ENCODE peak calls at places on chromosomes 3 and 15, in five cellular contexts. One of them, this sample, is unnamed.

GRCh38 chr3:19946291-19946831 is 536 bp upstream of the RAB5A start:
- DNase-seq in thoracic aorta: peak; percentile 2
- DNase-seq in neural progenitor cell: no peak
- DNase-seq in spleen: no peak
- DNase-seq in brain microvascular endothelial cell: no peak
- DNase-seq in this sample: no peak

GRCh38 chr15:77654975-77655374 is 22.3 kb upstream of the LINGO1 start:
- DNase-seq in neural progenitor cell: peak; percentile 66
- DNase-seq in brain microvascular endothelial cell: no peak
- DNase-seq in spleen: no peak
- DNase-seq in thoracic aorta: no peak
- DNase-seq in this sample: no peak

GRCh38 chr3:168341965-168342719 is 246.4 kb upstream of the GOLIM4 start:
- DNase-seq in neural progenitor cell: no peak
- DNase-seq in brain microvascular endothelial cell: peak; percentile 44
- DNase-seq in thoracic aorta: no peak
- DNase-seq in spleen: no peak
- DNase-seq in this sample: no peak

GRCh38 chr15:69994429-69995201 is 103.1 kb downstream of the TLE3 start:
- DNase-seq in spleen: no peak
- DNase-seq in thoracic aorta: no peak
- DNase-seq in brain microvascular endothelial cell: no peak
- DNase-seq in neural progenitor cell: no peak
- DNase-seq in this sample: no peak

GRCh38 chr3:115713247-115713646 is 89.9 kb downstream of the GAP43 start:
- DNase-seq in brain microvascular endothelial cell: no peak
- DNase-seq in neural progenitor cell: no peak
- DNase-seq in thoracic aorta: no peak
- DNase-seq in spleen: no peak
- DNase-seq in this sample: no peak

GRCh38 chr3:130770637-130771036 is 24.0 kb upstream of the PIK3R4 start:
- DNase-seq in thoracic aorta: no peak
- DNase-seq in neural progenitor cell: no peak
- DNase-seq in spleen: no peak
- DNase-seq in brain microvascular endothelial cell: no peak
- DNase-seq in this sample: no peak

GRCh38 chr3:197736010-197736490 is 654 bp downstream of the RUBCN start:
- DNase-seq in brain microvascular endothelial cell: no peak
- DNase-seq in neural progenitor cell: peak; percentile 54
- DNase-seq in spleen: peak; percentile 84
- DNase-seq in thoracic aorta: no peak
- DNase-seq in this sample: no peak

GRCh38 chr15:93943607-93944006 is 287.8 kb upstream of the MCTP2 start:
- DNase-seq in brain microvascular endothelial cell: no peak
- DNase-seq in spleen: no peak
- DNase-seq in thoracic aorta: no peak
- DNase-seq in neural progenitor cell: no peak
- DNase-seq in this sample: no peak

GRCh38 chr3:10532939-10533730 is 27.7 kb upstream of the ATP2B2 start:
- DNase-seq in neural progenitor cell: no peak
- DNase-seq in spleen: no peak
- DNase-seq in thoracic aorta: no peak
- DNase-seq in brain microvascular endothelial cell: no peak
- DNase-seq in this sample: no peak

GRCh38 chr3:126704494-126705214 is 614 bp downstream of the CHCHD6 start:
- DNase-seq in neural progenitor cell: peak; percentile 40
- DNase-seq in spleen: no peak
- DNase-seq in thoracic aorta: no peak
- DNase-seq in brain microvascular endothelial cell: no peak
- DNase-seq in this sample: no peak

GRCh38 chr15:63948971-63949370 is 97.3 kb downstream of the DAPK2 start:
- DNase-seq in thoracic aorta: no peak
- DNase-seq in brain microvascular endothelial cell: no peak
- DNase-seq in spleen: no peak
- DNase-seq in neural progenitor cell: no peak
- DNase-seq in this sample: no peak

GRCh38 chr3:162586591-162586990 is 1090.0 kb downstream of the OTOL1 start:
- DNase-seq in spleen: no peak
- DNase-seq in brain microvascular endothelial cell: peak; percentile 16
- DNase-seq in thoracic aorta: no peak
- DNase-seq in neural progenitor cell: no peak
- DNase-seq in this sample: no peak

GRCh38 chr3:150764607-150765366 is 1.8 kb upstream of the SIAH2 start:
- DNase-seq in brain microvascular endothelial cell: no peak
- DNase-seq in neural progenitor cell: no peak
- DNase-seq in thoracic aorta: no peak
- DNase-seq in spleen: no peak
- DNase-seq in this sample: no peak

GRCh38 chr15:77015651-77016320 is 20.9 kb downstream of the PSTPIP1 start:
- DNase-seq in neural progenitor cell: peak; percentile 48
- DNase-seq in thoracic aorta: no peak
- DNase-seq in spleen: no peak
- DNase-seq in brain microvascular endothelial cell: no peak
- DNase-seq in this sample: no peak

GRCh38 chr3:183158552-183159006 is 4.0 kb downstream of the LAMP3 start:
- DNase-seq in brain microvascular endothelial cell: peak; percentile 86
- DNase-seq in thoracic aorta: no peak
- DNase-seq in neural progenitor cell: no peak
- DNase-seq in spleen: no peak
- DNase-seq in this sample: no peak

GRCh38 chr15:96796841-96797240 is 466.3 kb downstream of the NR2F2 start:
- DNase-seq in brain microvascular endothelial cell: no peak
- DNase-seq in spleen: no peak
- DNase-seq in neural progenitor cell: no peak
- DNase-seq in thoracic aorta: no peak
- DNase-seq in this sample: no peak

GRCh38 chr15:96789999-96790398 is 459.5 kb downstream of the NR2F2 start:
- DNase-seq in spleen: no peak
- DNase-seq in brain microvascular endothelial cell: no peak
- DNase-seq in neural progenitor cell: no peak
- DNase-seq in thoracic aorta: no peak
- DNase-seq in this sample: no peak

DNA sequence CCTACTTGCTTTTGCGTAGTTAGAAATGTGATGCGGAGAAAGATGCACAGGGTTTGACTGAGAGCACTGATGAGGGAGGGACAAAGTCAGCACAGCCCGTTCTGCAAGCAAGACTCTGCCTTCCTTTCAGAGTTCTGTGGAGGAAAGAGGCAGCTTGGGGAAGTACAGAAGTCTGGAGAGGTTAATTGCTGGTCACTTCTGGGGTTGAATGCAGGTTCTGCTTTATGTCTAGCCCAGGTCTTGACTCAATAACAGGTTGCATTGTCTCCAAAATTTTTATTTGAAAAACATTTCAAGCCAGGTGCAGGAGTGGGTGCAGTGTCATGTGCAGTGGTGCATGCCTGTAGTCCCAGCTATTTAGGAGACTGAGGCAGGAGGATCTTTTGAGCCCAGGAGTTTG is 461.7 kb downstream of the NR2F2 start:
- DNase-seq in neural progenitor cell: no peak
- DNase-seq in brain microvascular endothelial cell: no peak
- DNase-seq in spleen: no peak
- DNase-seq in thoracic aorta: no peak
- DNase-seq in this sample: no peak
- H3K27ac ChIP-seq in neural progenitor cell: no peak overlapping the region
- H3K27ac ChIP-seq in brain microvascular endothelial cell: no peak overlapping the region
- H3K27ac ChIP-seq in spleen: no peak overlapping the region
- H3K27ac ChIP-seq in thoracic aorta: no peak overlapping the region
- H3K27ac ChIP-seq in this sample: no peak overlapping the region

GRCh38 chr3:143171141-143171651 is 51.6 kb downstream of the CHST2 start:
- DNase-seq in brain microvascular endothelial cell: peak; percentile 93
- DNase-seq in spleen: no peak
- DNase-seq in neural progenitor cell: no peak
- DNase-seq in thoracic aorta: no peak
- DNase-seq in this sample: no peak
- H3K4me3 ChIP-seq in brain microvascular endothelial cell: no peak overlapping the region
- H3K4me3 ChIP-seq in spleen: no peak overlapping the region
- H3K4me3 ChIP-seq in neural progenitor cell: no peak overlapping the region
- H3K4me3 ChIP-seq in thoracic aorta: no peak overlapping the region
- H3K4me3 ChIP-seq in this sample: no peak overlapping the region

DNA sequence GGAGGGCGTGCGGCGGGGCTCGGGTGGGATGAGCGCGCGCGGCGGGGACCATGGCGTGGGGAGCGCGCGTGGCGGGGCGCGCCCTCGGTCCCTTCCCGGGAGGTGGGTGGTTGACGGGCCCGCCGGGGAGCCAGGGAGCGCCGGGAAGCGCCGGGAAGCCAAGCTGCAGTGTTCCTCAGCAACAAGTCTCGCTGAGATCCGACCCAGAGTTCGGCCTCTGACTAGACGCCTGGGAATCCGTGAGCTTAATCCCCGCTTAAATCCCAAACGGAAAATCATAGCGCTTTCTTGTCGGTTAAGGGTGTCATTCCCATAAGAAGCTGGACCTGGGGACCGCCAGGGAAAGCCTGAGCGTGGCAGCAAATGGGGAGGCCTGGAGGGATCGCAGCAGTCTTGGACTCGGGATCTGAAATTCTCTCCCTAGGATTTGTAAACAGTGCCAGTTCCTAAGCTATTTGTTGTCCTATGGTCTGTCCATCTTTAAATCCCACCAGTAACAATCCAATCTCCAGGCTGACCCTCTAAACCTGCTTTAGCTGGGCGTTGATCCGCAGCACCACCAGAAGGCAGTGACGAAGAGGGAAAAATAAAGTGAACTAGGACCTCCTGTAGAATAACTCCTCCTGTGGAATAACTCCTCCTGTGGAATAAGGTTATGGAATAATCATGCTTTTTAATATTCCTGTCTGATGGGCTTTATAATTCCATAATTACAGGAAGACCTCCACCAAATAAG is 560 bp upstream of the NEDD4 start:
- DNase-seq in neural progenitor cell: peak; percentile 78
- DNase-seq in spleen: no peak
- DNase-seq in thoracic aorta: no peak
- DNase-seq in brain microvascular endothelial cell: peak; percentile 41
- DNase-seq in this sample: no peak
- TF ChIP-seq CTCF in neural progenitor cell: no peak
- TF ChIP-seq CTCF in spleen: no peak
- TF ChIP-seq CTCF in thoracic aorta: no peak
- TF ChIP-seq CTCF in brain microvascular endothelial cell: peak; percentile 32
- TF ChIP-seq CTCF in this sample: no peak

GRCh38 chr15:72011291-72011940 is 106.5 kb downstream of the MYO9A start:
- DNase-seq in spleen: no peak
- DNase-seq in thoracic aorta: no peak
- DNase-seq in neural progenitor cell: no peak
- DNase-seq in brain microvascular endothelial cell: no peak
- DNase-seq in this sample: no peak

GRCh38 chr15:72009207-72009606 is 108.7 kb downstream of the MYO9A start:
- DNase-seq in neural progenitor cell: no peak
- DNase-seq in spleen: no peak
- DNase-seq in brain microvascular endothelial cell: no peak
- DNase-seq in thoracic aorta: no peak
- DNase-seq in this sample: no peak

GRCh38 chr15:72013703-72014102 is 104.2 kb downstream of the MYO9A start:
- DNase-seq in brain microvascular endothelial cell: no peak
- DNase-seq in spleen: no peak
- DNase-seq in neural progenitor cell: no peak
- DNase-seq in thoracic aorta: no peak
- DNase-seq in this sample: no peak
- H3K27ac ChIP-seq in brain microvascular endothelial cell: no peak overlapping the region
- H3K27ac ChIP-seq in spleen: no peak overlapping the region
- H3K27ac ChIP-seq in neural progenitor cell: no peak overlapping the region
- H3K27ac ChIP-seq in thoracic aorta: no peak overlapping the region
- H3K27ac ChIP-seq in this sample: no peak overlapping the region

DNA sequence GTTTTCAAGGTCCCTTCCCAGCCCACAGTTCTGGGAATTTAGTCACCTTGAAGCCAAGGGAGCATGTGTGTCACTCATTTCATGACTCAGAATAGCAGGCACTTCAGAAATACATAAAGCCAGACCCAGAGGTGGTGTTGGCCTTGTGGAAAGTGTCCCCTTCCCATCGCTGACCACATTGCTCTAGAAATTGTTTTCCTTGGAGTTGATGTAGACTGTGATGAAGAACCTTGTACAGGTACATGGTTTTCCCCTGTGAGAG is 158.8 kb downstream of the SLCO3A1 start:
- DNase-seq in brain microvascular endothelial cell: no peak
- DNase-seq in spleen: no peak
- DNase-seq in thoracic aorta: no peak
- DNase-seq in neural progenitor cell: no peak
- DNase-seq in this sample: no peak
- H3K4me3 ChIP-seq in brain microvascular endothelial cell: no peak overlapping the region
- H3K4me3 ChIP-seq in spleen: no peak overlapping the region
- H3K4me3 ChIP-seq in thoracic aorta: peak overlapping the region; percentile 56
- H3K4me3 ChIP-seq in neural progenitor cell: no peak overlapping the region
- H3K4me3 ChIP-seq in this sample: no peak overlapping the region

GRCh38 chr15:92079047-92079446 is 225.5 kb downstream of the SLCO3A1 start:
- DNase-seq in spleen: no peak
- DNase-seq in brain microvascular endothelial cell: no peak
- DNase-seq in thoracic aorta: no peak
- DNase-seq in neural progenitor cell: peak; percentile 34
- DNase-seq in this sample: no peak
- TF ChIP-seq CTCF in spleen: no peak
- TF ChIP-seq CTCF in brain microvascular endothelial cell: peak; percentile 58
- TF ChIP-seq CTCF in thoracic aorta: no peak
- TF ChIP-seq CTCF in neural progenitor cell: peak; percentile 42
- TF ChIP-seq CTCF in this sample: no peak